ENCODE peak calls at places on chromosomes 6 and 20, in ten cellular contexts. E is bronchial epithelial cell, C is adrenal gland, S is hepatocyte, U is A549, J is neural crest cell, G is PC-9, V is PC-3, O is foreskin fibroblast, T is ovary. W is an unnamed sample.

GRCh38 chr6:11911535-11911934 is 100.6 kb upstream of the HIVEP1 start:
- DNase-seq in G (no peak), C (no peak), O (no peak), S (no peak), E (no peak), U (no peak), V (no peak), J (no peak), T (no peak), W (no peak)

GRCh38 chr6:165890404-165890735 is 227.3 kb upstream of the PDE10A start:
- DNase-seq in J (no peak), V (no peak), C (no peak), T (no peak), S (no peak), G (no peak), U (no peak), E (no peak), O (no peak), W (no peak)

GRCh38 chr6:45801471-45802289 is 214.0 kb downstream of the CLIC5 start:
- DNase-seq in G (no peak), O (no peak), V (no peak), C (no peak), E (no peak), U (no peak), S (no peak), T (no peak), J (no peak), W (no peak)

GRCh38 chr20:17059465-17059864 is 167.4 kb upstream of the PCSK2 start:
- DNase-seq in C (no peak), O (no peak), S (no peak), J (no peak), V (peak), T (no peak), G (no peak), U (peak), E (peak), W (no peak)

GRCh38 chr6:9540534-9541126 is 874.2 kb downstream of the TFAP2A start:
- DNase-seq in U (peak), S (peak), C (no peak), G (peak), O (no peak), T (no peak), J (peak), V (peak), E (peak), W (no peak)

GRCh38 chr6:157443066-157443800 is 62.2 kb downstream of the ZDHHC14 start:
- DNase-seq in E (peak), G (no peak), O (peak), S (no peak), T (no peak), V (peak), U (no peak), J (no peak), C (no peak), W (no peak)

GRCh38 chr6:149054559-149055194 is 262.8 kb upstream of the TAB2 start:
- DNase-seq in C (no peak), G (no peak), U (peak), E (no peak), S (no peak), O (no peak), T (no peak), V (no peak), J (no peak), W (no peak)

GRCh38 chr6:47479874-47480273 is 2.3 kb downstream of the CD2AP start:
- DNase-seq in S (no peak), V (no peak), O (no peak), C (no peak), U (no peak), E (no peak), G (no peak), T (no peak), J (no peak), W (no peak)

GRCh38 chr6:155795173-155795796 is 339.6 kb upstream of the NOX3 start:
- DNase-seq in O (no peak), T (no peak), V (peak), J (no peak), U (no peak), G (no peak), S (no peak), C (no peak), E (no peak), W (no peak)

DNA sequence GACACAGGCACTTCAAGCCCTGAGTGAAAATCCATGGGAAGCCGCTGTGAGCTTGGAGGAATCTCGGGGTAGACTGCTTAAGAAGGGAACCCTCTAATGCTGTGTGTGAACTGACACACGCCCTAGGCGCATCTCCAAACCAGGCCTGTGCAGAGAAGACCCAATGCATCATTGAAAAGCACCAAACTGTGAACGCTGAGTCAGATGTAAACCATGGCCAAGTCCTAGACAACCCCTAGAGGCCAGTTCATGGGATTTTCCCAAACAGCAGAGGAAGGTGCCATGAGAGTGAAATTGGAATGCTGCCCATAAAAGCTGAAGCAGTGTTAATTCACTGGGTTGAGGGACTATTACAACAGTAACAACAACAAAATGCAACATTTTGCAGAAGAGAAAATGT is 296.5 kb downstream of the SMOC2 start:
- DNase-seq in S (no peak), G (no peak), V (peak), U (peak), J (no peak), E (peak), T (no peak), O (no peak), C (no peak), W (no peak)
- TF ChIP-seq CTCF in S (no peak), G (no peak), V (no peak), U (no peak), J (no peak), E (no peak), T (no peak), O (no peak), C (no peak), W (no peak)

DNA sequence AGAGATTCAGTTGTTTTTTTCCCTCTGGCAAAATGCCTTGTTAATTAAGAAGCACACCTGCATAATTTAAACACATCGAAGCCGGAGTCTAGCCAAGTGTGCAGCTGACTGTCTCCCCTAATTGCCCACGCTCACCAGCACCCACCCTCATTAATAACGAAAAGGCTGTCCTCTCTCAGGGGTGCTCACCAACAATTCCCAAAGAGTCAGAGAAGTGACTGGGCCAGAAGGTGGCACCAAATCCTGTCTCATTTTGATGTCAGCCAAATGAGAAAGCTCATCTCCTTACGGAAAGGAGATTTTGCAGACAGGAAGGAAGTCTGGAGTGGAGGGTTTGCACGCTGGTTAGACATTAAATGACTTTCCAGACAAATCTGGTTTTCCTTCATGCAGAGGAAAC is 60.7 kb upstream of the MC3R start:
- DNase-seq in S (no peak), G (no peak), T (no peak), J (no peak), E (no peak), U (peak), O (no peak), C (no peak), V (peak), W (no peak)
- TF ChIP-seq CTCF in S (peak), G (peak), T (no peak), J (no peak), E (no peak), U (no peak), O (no peak), C (no peak), V (peak), W (no peak)

DNA sequence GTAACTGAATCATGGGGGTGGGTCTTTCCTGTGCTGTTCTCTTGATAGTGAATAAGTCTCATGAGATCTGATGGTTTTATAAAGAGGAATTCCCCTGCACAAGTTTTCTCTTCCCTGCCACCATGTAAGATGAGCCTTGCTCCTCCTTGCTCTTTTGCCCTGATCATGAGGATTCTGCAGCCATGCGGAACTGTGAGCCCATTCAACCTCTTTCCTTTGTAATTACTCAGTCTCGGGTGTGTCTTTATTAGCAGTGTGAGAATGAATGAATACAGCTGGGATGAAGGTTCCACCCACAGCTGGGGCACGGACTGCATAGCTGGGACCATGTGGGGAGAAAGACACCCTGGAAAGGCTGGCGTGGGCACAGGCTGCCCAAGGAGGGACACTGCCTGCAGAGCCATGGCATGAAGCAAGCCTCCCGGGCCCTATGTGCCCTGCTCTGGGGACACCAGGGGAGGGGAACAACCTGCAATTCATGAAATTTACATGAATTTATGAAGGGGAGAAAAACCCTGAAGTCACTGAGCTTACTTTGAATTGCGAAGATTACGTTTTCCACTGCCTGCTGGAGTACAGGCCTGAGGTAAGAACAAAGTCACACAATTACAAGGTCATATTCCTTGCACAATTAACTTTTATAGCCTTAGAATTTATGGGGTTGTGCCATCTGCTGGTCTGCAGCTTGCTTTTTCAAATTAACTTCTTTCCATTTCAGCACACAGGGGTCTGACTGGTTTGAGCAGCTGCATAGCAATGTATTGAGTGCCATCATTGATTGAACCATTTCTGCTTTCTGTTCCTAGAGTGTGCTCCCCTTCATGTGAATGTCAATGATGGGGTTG is 46.2 kb downstream of the SLC22A1 start:
- DNase-seq in V (peak), E (peak), G (no peak), O (no peak), T (no peak), C (no peak), U (no peak), J (no peak), S (no peak), W (no peak)
- TF ChIP-seq CTCF in V (no peak), E (no peak), G (no peak), O (no peak), T (no peak), C (no peak), U (no peak), J (no peak), S (peak), W (no peak)

GRCh38 chr6:53282741-53283140 is 66.0 kb downstream of the ELOVL5 start:
- DNase-seq in E (no peak), C (no peak), O (no peak), T (no peak), J (no peak), V (no peak), G (no peak), U (no peak), S (no peak), W (no peak)
- TF ChIP-seq CTCF in E (no peak), C (no peak), O (no peak), T (no peak), J (no peak), V (no peak), G (no peak), U (no peak), S (no peak), W (no peak)

DNA sequence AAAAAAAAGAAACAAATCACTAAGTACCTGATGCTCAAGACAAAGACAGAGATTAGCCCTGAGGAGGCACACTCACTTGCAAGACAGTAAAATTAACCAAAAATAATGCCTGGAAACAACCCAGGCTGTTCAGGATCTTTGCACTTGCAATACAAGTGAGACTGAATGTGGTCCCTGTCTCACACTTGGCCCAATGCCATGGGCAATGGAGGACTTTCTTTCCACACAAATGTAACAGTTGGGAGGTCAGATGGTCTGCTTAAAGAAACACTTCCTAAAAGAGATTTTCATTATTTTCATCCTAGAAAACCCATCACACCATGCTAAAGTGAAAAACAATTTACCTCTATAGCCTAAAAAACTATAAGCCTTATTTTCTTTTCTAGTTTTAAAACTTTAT is 16.2 kb downstream of the STAU1 start:
- DNase-seq in T (peak), U (no peak), G (no peak), J (no peak), C (no peak), S (no peak), V (no peak), E (no peak), O (no peak), W (no peak)
- TF ChIP-seq CTCF in T (no peak), U (no peak), G (no peak), J (no peak), C (no peak), S (no peak), V (no peak), E (no peak), O (no peak), W (no peak)

GRCh38 chr6:144159727-144160126 is 9.4 kb downstream of the STX11 start:
- DNase-seq in O (no peak), V (no peak), E (no peak), G (no peak), C (no peak), U (no peak), S (no peak), J (no peak), T (no peak), W (no peak)
- TF ChIP-seq CTCF in O (no peak), V (no peak), E (no peak), G (no peak), C (no peak), U (no peak), S (no peak), J (no peak), T (no peak), W (no peak)

DNA sequence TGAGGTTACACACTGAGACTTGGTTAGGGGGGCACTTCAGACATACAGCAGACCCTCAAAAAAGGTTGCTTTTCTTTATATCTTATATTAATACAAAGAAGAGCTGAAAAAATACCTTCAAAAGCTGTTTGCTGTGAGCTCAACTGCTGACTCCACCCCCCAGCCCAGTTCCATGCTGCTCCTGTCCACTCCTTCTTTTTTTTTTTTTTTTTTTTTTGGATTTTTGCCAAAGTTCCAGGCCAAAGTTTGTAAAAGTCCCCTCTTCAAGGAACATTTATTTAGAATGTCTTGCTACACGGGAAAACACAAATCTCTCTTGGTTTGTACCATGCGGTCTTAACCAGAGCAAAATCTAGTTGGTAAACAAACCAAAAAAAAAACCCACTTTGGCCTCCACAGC is 85.3 kb upstream of the AKAP12 start:
- DNase-seq in E (peak), J (no peak), O (no peak), S (peak), T (no peak), V (no peak), C (no peak), U (peak), G (no peak), W (no peak)
- TF ChIP-seq CTCF in E (no peak), J (no peak), O (no peak), S (no peak), T (no peak), V (no peak), C (no peak), U (no peak), G (no peak), W (no peak)

DNA sequence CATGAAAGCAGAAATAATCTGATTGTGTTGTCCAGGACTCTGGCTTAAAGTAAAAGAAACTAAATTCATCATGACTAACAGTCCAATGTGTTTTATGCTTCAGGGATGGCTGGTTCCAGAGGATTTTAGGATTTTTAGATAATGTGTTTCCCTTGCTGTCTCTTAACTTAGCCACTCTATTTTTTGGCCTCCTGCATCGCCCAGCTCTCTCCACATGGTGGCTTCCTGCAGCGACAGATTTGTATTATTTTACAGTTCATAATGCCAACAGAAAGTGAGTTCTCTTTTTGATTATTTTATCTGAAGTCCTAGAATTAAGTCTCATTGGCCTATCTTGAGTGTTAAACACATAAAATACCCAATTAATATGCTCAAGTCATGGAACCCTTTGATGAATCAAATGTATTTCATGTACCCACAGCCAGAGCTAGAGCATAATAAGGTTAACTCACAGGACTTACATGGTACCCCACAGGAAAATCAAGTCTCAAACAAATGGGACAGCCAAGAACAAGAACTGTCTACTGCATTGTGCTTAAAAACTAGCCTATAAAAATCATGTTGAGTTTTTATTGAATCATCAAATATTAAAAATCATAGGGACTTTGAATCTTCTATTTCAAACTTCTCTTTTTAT is 582.5 kb downstream of the DOK5 start:
- DNase-seq in T (no peak), G (no peak), J (no peak), U (no peak), C (no peak), S (no peak), E (peak), O (no peak), V (no peak), W (no peak)
- TF ChIP-seq CTCF in T (no peak), G (peak), J (peak), U (no peak), C (no peak), S (peak), E (peak), O (no peak), V (no peak), W (no peak)